ENCODE peak calls at places on chromosomes 16 and 17, in seven cellular contexts. O is hepatocyte, Q is heart left ventricle, K is fibroblast of lung, B is upper lobe of left lung, L is K562, M is dorsolateral prefrontal cortex. W is an unnamed sample.

GRCh38 chr16:84829168-84829965 is 9.6 kb downstream of the CRISPLD2 start:
- DNase-seq in O (peak; percentile 78), Q (no peak), K (peak; percentile 93), B (no peak), L (no peak), M (no peak), W (no peak)

GRCh38 chr17:60141111-60142018 is 8.4 kb upstream of the CA4 start:
- DNase-seq in O (no peak), Q (no peak), K (peak; percentile 21), B (no peak), L (no peak), M (no peak), W (no peak)

GRCh38 chr17:51322390-51323029 is 62.2 kb downstream of the UTP18 start:
- DNase-seq in O (peak; percentile 55), Q (no peak), K (no peak), B (no peak), L (peak; percentile 39), M (no peak), W (no peak)

GRCh38 chr16:8330761-8331160 is 259.6 kb downstream of the TMEM114 start:
- DNase-seq in O (no peak), Q (no peak), K (no peak), B (no peak), L (no peak), M (no peak), W (no peak)

GRCh38 chr17:76274559-76274956 is 9.4 kb downstream of the UBALD2 start:
- DNase-seq in O (no peak), Q (no peak), K (no peak), B (no peak), L (no peak), M (no peak), W (no peak)

GRCh38 chr16:55437627-55438026 is 41.4 kb upstream of the MMP2 start:
- DNase-seq in O (no peak), Q (no peak), K (peak; percentile 35), B (no peak), L (no peak), M (no peak), W (peak; percentile 77)

GRCh38 chr16:15853021-15853420 is 3.8 kb downstream of the MYH11 start:
- DNase-seq in O (no peak), Q (no peak), K (no peak), B (no peak), L (no peak), M (no peak), W (no peak)

GRCh38 chr16:29680180-29680598 is 1.2 kb downstream of the QPRT start:
- DNase-seq in O (peak; percentile 66), Q (no peak), K (no peak), B (no peak), L (no peak), M (no peak), W (no peak)

GRCh38 chr16:86575754-86576557 is 2.4 kb upstream of the FOXL1 start:
- DNase-seq in O (peak; percentile 87), Q (peak; percentile 84), K (peak; percentile 99), B (peak; percentile 36), L (peak; percentile 95), M (no peak), W (peak; percentile 96)

GRCh38 chr17:61196302-61196704 is 203.3 kb upstream of the TBX2 start:
- DNase-seq in O (no peak), Q (no peak), K (peak; percentile 84), B (no peak), L (no peak), M (no peak), W (no peak)

GRCh38 chr17:50214986-50215730 is 13.7 kb upstream of the COL1A1 start:
- DNase-seq in O (peak; percentile 16), Q (no peak), K (no peak), B (no peak), L (no peak), M (no peak), W (no peak)

GRCh38 chr17:55161935-55162555 is 102.7 kb upstream of the HLF start:
- DNase-seq in O (no peak), Q (no peak), K (peak; percentile 79), B (no peak), L (no peak), M (no peak), W (peak; percentile 53)

GRCh38 chr16:22727285-22728166 is 86.4 kb upstream of the HS3ST2 start:
- DNase-seq in O (no peak), Q (no peak), K (no peak), B (no peak), L (no peak), M (no peak), W (no peak)

GRCh38 chr17:413706-414440 is 61.3 kb upstream of the RPH3AL start:
- DNase-seq in O (no peak), Q (no peak), K (no peak), B (no peak), L (no peak), M (no peak), W (no peak)

GRCh38 chr16:58012481-58012880 is 11.3 kb downstream of the USB1 start:
- DNase-seq in O (no peak), Q (no peak), K (no peak), B (no peak), L (no peak), M (no peak), W (no peak)

GRCh38 chr17:32936894-32937500 is 9.0 kb downstream of the TMEM98 start:
- DNase-seq in O (peak; percentile 90), Q (peak; percentile 44), K (peak; percentile 75), B (peak; percentile 64), L (peak; percentile 80), M (peak; percentile 50), W (peak; percentile 66)
- TF ChIP-seq CTCF in O (peak; percentile 90), Q (peak; percentile 73), K (peak; percentile 86), B (peak; percentile 87), L (peak; percentile 91), M (peak; percentile 78), W (peak; percentile 68)

GRCh38 chr17:80510132-80510531 is 33.7 kb upstream of the NPTX1 start:
- DNase-seq in O (no peak), Q (no peak), K (no peak), B (no peak), L (no peak), M (no peak), W (no peak)

GRCh38 chr17:80512233-80512632 is 32.4 kb upstream of the RPTOR start:
- DNase-seq in O (no peak), Q (no peak), K (no peak), B (no peak), L (no peak), M (no peak), W (no peak)

GRCh38 chr17:80509311-80509710 is 32.9 kb upstream of the NPTX1 start:
- DNase-seq in O (no peak), Q (no peak), K (no peak), B (no peak), L (no peak), M (no peak), W (no peak)

GRCh38 chr17:80511222-80512180 is 33.1 kb upstream of the RPTOR start:
- DNase-seq in O (no peak), Q (no peak), K (no peak), B (no peak), L (peak; percentile 39), M (no peak), W (no peak)

DNA sequence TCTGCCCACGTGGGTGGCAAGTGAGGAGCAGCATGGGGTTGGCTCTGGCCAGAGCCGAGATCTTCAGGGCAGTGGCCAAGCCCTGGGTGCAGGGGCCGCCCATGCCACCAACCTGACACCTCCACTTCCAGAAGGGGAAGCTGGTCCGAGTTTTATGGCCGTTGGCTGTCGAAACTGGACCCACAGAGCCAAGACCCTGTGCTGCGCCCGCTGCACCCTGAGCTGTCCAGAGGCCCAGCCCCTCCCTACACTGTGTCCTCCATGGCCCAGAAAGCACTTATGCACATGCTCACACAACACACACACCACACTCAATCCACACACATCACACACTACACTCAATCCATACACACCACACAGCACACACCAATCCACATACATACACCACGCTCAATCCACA is 33.9 kb upstream of the RPTOR start:
- DNase-seq in O (no peak), Q (no peak), K (no peak), B (no peak), L (no peak), M (no peak), W (no peak)
- H3K27ac ChIP-seq in O (no peak overlapping the region), Q (no peak overlapping the region), K (no peak overlapping the region), B (no peak overlapping the region), L (no peak overlapping the region), M (no peak overlapping the region), W (no peak overlapping the region)

DNA sequence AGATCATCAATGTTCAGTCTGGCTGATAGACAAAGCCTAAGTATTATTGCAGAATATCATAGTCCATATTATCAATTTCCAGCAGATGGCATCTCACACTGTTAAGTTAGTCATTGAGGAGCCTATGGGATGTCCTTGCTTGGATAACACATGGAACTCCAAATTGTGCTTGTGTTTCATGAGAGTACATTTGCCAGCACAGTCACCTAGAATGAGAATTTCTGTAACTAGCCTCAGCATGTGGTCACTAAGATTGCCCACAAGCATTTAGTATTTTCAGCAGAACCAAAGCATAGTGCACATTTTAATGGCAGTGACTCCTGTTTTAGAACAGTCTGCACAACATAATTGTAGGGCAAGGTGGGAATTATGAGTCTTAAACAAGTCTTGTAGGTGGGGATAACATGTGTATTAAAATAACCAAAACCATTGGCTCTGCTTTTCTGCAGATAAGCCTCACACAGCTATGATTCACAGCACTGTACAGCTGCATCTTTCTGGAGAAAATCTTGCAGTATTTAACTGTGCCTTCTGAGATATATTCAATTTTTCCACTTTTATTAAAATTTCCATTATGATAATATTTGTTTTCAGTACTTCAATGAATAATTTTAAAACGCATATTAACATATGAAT is 882.8 kb upstream of the SOX9 start:
- DNase-seq in O (peak; percentile 32), Q (no peak), K (peak; percentile 76), B (no peak), L (no peak), M (no peak), W (peak; percentile 39)
- TF ChIP-seq CTCF in O (peak; percentile 34), Q (no peak), K (peak; percentile 48), B (no peak), L (no peak), M (peak; percentile 29), W (peak; percentile 40)

GRCh38 chr16:10183606-10183959 is 1.4 kb upstream of the GRIN2A start:
- DNase-seq in O (no peak), Q (no peak), K (no peak), B (no peak), L (no peak), M (no peak), W (no peak)
- H3K27ac ChIP-seq in O (no peak overlapping the region), Q (no peak overlapping the region), K (no peak overlapping the region), B (no peak overlapping the region), L (no peak overlapping the region), M (peak overlapping the region; percentile 59), W (no peak overlapping the region)

DNA sequence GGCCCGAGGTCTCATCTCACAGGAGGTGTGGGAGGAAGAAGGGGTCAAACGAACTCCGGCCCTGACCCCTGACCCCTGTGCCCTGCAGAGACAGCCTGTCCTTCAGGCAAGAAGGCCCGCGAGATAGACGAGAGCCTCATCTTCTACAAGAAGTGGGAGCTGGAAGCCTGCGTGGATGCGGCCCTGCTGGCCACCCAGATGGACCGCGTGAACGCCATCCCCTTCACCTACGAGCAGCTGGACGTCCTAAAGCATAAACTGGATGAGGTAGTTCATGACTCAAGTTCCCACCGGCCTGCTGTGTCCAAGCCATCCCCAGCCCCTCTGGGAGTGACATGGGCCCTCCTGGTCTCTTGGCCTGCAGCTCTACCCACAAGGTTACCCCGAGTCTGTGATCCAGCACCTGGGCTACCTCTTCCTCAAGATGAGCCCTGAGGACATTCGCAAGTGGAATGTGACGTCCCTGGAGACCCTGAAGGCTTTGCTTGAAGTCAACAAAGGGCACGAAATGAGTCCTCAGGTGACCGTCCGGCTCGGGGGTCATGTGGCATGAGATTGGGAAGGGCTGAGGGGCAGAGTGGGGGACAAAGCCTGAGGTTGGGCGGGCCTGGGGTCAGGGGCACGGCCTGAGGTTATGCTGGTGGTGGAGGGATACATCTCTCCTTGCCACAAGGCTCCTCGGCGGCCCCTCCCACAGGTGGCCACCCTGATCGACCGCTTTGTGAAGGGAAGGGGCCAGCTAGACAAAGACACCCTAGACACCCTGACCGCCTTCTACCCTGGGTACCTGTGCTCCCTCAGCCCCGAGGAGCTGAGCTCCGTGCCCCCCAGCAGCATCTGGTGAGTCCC is 5.7 kb downstream of the MSLN start:
- DNase-seq in O (no peak), Q (peak; percentile 3), K (no peak), B (no peak), L (no peak), M (no peak), W (no peak)
- TF ChIP-seq CTCF in O (no peak), Q (no peak), K (no peak), B (no peak), L (no peak), M (no peak), W (no peak)

W was measured in RWPE1.